ENCODE peak calls at places on chromosome 2, in five cellular contexts. V is upper lobe of left lung, J is choroid plexus epithelial cell, R is lower leg skin, O is bronchial epithelial cell. P is an unnamed sample.

GRCh38 chr2:28580078-28580477 is 84.2 kb downstream of the PLB1 start:
- DNase-seq in O (no peak), V (no peak), R (no peak), J (no peak), P (no peak)

GRCh38 chr2:101463885-101464653 is 10.8 kb downstream of the RFX8 start:
- DNase-seq in O (no peak), J (peak; percentile 82), V (peak; percentile 36), R (no peak), P (peak; percentile 98)

GRCh38 chr2:152098798-152099654 is at the start of gene CACNB4:
- DNase-seq in J (peak; percentile 15), R (no peak), O (no peak), V (peak; percentile 43), P (peak; percentile 7)

GRCh38 chr2:1970341-1970740 is 226.0 kb upstream of the PXDN start:
- DNase-seq in J (no peak), V (no peak), R (no peak), O (no peak), P (no peak)

GRCh38 chr2:37625781-37626548 is 45.5 kb downstream of the CDC42EP3 start:
- DNase-seq in R (no peak), O (no peak), J (no peak), V (peak; percentile 41), P (no peak)

GRCh38 chr2:165239230-165239629 is at the start of gene SCN2A:
- DNase-seq in R (peak; percentile 21), V (no peak), J (peak; percentile 85), O (peak; percentile 72), P (peak; percentile 71)

GRCh38 chr2:107669335-107669734 is 157.4 kb upstream of the RGPD4 start:
- DNase-seq in J (peak; percentile 54), V (no peak), R (no peak), O (peak; percentile 40), P (peak; percentile 3)

GRCh38 chr2:11583203-11583752 is 49.4 kb downstream of the GREB1 start:
- DNase-seq in J (peak; percentile 26), O (no peak), V (no peak), R (no peak), P (no peak)

GRCh38 chr2:75545387-75545786 is 15.4 kb downstream of the EVA1A start:
- DNase-seq in V (no peak), R (no peak), O (no peak), J (no peak), P (no peak)

GRCh38 chr2:26555246-26556133 is 77.6 kb upstream of the OTOF start:
- DNase-seq in V (peak; percentile 15), O (no peak), J (peak; percentile 6), R (no peak), P (peak; percentile 8)

GRCh38 chr2:223601932-223602676 is at the start of gene SCG2:
- DNase-seq in V (peak; percentile 64), J (peak; percentile 99), R (peak; percentile 60), O (peak; percentile 63), P (peak; percentile 93)
- H3K4me3 ChIP-seq in V (no peak within 1 kb of the TSS), J (peak within 1 kb of the TSS; percentile 54), R (no peak within 1 kb of the TSS), O (no peak within 1 kb of the TSS), P (no peak within 1 kb of the TSS)

GRCh38 chr2:143965493-143966164 is 554.3 kb downstream of the ZEB2 start:
- DNase-seq in J (peak; percentile 17), O (no peak), R (no peak), V (no peak), P (no peak)
- TF ChIP-seq CTCF in J (no peak), O (no peak), R (no peak), V (no peak), P (no peak)

GRCh38 chr2:157890960-157891629 is 15.0 kb upstream of the ACVR1 start:
- DNase-seq in R (no peak), J (no peak), V (no peak), O (no peak), P (no peak)
- H3K4me3 ChIP-seq in R (no peak overlapping the region), J (no peak overlapping the region), V (no peak overlapping the region), O (no peak overlapping the region), P (no peak overlapping the region)

DNA sequence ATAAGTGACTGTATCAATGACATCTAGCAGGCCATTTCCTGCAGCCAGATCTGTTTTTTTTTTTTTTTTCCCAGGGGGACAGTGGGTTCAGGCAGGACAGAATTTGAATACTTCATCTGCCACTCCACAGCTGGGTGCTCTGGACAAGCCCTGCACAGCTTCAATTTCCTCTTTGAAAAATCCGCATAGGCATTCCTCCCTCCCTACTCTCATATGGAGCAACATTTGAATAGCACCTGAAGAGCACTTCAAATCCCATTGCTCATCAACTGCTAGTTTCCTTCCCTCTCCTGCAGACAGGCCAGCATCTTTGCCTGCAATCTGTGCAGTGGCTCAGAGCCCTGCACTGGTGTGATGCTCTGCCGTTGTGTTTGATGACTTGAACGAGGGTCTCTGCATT is 326.3 kb downstream of the TSN start:
- DNase-seq in V (no peak), J (no peak), R (no peak), O (no peak), P (no peak)
- TF ChIP-seq CTCF in V (no peak), J (no peak), R (no peak), O (no peak), P (no peak)

DNA sequence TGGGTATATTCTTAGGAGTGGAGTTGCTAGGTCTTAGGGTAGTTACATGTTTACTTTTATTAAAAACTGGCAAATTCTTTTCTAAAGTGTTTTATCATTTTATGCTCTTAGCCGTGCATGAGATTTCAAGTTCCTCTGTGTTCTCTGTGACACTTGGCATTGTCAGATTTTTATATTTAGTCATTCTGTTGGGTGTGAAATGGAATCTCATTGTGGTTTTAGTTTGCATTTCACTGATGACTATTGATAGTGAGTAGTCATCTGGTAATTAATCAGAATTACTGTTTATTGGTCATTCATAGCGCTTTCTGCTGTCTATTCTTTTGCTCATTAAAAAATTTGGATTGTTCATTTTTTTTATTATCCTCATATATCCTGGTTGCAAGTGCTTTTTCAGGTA is 34.1 kb downstream of the RAB3GAP1 start:
- DNase-seq in J (no peak), V (no peak), O (peak; percentile 24), R (no peak), P (no peak)
- H3K4me3 ChIP-seq in J (no peak overlapping the region), V (no peak overlapping the region), O (no peak overlapping the region), R (no peak overlapping the region), P (no peak overlapping the region)

GRCh38 chr2:222964632-222965031 is 87.4 kb upstream of the KCNE4 start:
- DNase-seq in V (no peak), R (no peak), J (no peak), O (no peak), P (no peak)

GRCh38 chr2:222960126-222960525 is 91.9 kb upstream of the KCNE4 start:
- DNase-seq in J (peak; percentile 52), O (no peak), R (no peak), V (no peak), P (peak; percentile 46)

DNA sequence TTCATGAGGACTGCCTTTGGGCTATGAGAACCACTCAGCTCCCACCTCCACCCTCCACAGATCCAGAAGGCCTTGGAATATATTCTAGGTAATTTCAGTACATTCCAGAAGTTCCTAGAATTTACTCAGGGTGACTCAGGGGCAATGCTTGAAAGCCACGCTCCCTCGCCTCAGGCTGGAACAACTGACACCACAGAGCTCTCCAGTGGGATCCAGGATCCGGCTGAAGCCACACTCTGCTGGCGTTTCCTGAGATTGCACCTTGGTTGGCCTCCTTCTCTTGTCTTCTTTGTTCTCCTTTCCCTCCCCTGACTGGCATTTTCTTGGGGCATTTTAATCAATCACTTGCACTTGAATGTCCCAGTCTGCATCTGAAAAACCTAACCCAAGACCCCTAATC is 92.6 kb upstream of the KCNE4 start:
- DNase-seq in V (no peak), J (peak; percentile 86), R (no peak), O (peak; percentile 84), P (peak; percentile 91)
- TF ChIP-seq CTCF in V (no peak), J (peak; percentile 72), R (no peak), O (peak; percentile 54), P (peak; percentile 61)

GRCh38 chr2:215782271-215782670 is 231.1 kb downstream of the MREG start:
- DNase-seq in V (no peak), O (no peak), R (no peak), J (no peak), P (no peak)
- H3K4me3 ChIP-seq in V (no peak overlapping the region), O (no peak overlapping the region), R (no peak overlapping the region), J (no peak overlapping the region), P (no peak overlapping the region)

DNA sequence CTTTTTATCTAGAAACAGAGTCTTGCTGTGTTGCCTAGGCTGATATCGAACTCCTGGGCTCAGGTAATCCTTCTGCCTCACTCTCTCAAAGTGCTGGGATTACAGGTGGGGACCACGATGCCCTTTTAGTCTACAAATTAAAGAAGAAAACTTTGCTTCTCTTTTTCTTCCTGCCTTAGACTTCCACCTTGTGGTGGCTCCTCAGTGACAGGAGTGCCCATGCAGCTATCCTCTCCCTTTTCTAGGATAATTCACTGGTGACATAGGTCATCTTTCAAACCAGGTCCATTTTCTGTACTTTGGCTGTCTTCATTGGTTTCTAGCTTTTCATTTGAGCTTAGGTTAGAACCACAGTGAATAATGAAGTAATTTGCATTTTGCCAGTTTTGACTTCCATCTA is 13.6 kb downstream of the DCAF17 start:
- DNase-seq in O (no peak), R (no peak), J (no peak), V (no peak), P (peak; percentile 4)
- TF ChIP-seq CTCF in O (peak; percentile 6), R (no peak), J (peak; percentile 7), V (no peak), P (no peak)

DNA sequence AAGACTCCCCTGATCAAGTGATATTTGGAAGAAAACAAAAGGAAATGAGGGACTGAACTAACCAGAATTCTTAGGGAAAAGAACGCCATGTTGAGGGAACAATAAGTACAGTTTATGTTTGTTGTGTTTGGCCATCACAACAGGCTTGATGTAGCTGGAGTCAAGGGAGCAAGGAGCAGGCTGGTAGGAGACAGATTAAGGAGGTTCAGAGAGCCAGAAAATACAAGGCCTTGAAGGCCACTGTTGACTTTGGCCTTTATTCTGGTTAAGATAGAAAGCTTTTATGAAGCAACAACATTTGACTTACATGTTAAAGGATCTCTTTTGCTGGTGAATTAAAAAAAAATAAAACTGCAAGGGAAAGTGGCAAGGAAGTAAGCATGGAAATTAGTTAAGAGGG is 754.1 kb upstream of the SLC8A1 start:
- DNase-seq in O (no peak), J (no peak), R (no peak), V (no peak), P (no peak)
- H3K4me3 ChIP-seq in O (no peak overlapping the region), J (no peak overlapping the region), R (no peak overlapping the region), V (no peak overlapping the region), P (no peak overlapping the region)

GRCh38 chr2:4732560-4732959 is 959.6 kb upstream of the SOX11 start:
- DNase-seq in V (no peak), R (no peak), J (no peak), O (no peak), P (no peak)
- TF ChIP-seq CTCF in V (no peak), R (no peak), J (no peak), O (no peak), P (no peak)